ENCODE peak calls at places on chromosomes 7 and 10, in four cellular contexts. U is GM23248, L is hepatocyte, A is GM23338. F is an unnamed sample. For H3K4me1, the result is how much of the 10 kb centered on the place peaks cover.

GRCh38 chr10:126001579-126001978 is 105.2 kb downstream of the FANK1 start:
- DNase-seq in U (peak), L (no peak), A (no peak), F (no peak)

GRCh38 chr10:74337330-74338016 is 186.5 kb downstream of the ADK start:
- DNase-seq in U (peak), L (no peak), A (no peak), F (no peak)

GRCh38 chr7:92255308-92255707 is 9.5 kb downstream of the ANKIB1 start:
- DNase-seq in U (peak), L (no peak), A (no peak), F (no peak)

GRCh38 chr10:74542077-74542476 is 284.3 kb upstream of the KAT6B start:
- DNase-seq in U (peak), L (peak), A (no peak), F (no peak)

GRCh38 chr10:96275685-96276418 is 4.5 kb upstream of the BLNK start:
- DNase-seq in U (no peak), L (no peak), A (no peak), F (no peak)

GRCh38 chr10:126972622-126973414 is 67.6 kb downstream of the DOCK1 start:
- DNase-seq in U (peak), L (peak), A (no peak), F (no peak)

GRCh38 chr10:101829561-101830315 is 11.5 kb upstream of the OGA start:
- DNase-seq in U (peak), L (peak), A (peak), F (peak)

GRCh38 chr10:4174197-4174596 is 389.2 kb upstream of the KLF6 start:
- DNase-seq in U (no peak), L (no peak), A (peak), F (no peak)

GRCh38 chr7:81470084-81470723 is 299.6 kb downstream of the HGF start:
- DNase-seq in U (peak), L (peak), A (peak), F (peak)

GRCh38 chr7:31121641-31122040 is 69.5 kb downstream of the ADCYAP1R1 start:
- DNase-seq in U (no peak), L (no peak), A (no peak), F (no peak)

GRCh38 chr7:31120800-31121513 is 68.8 kb downstream of the ADCYAP1R1 start:
- DNase-seq in U (no peak), L (no peak), A (no peak), F (no peak)

GRCh38 chr7:31123726-31124125 is 71.6 kb downstream of the ADCYAP1R1 start:
- DNase-seq in U (no peak), L (no peak), A (no peak), F (no peak)

GRCh38 chr7:31123317-31123716 is 71.2 kb downstream of the ADCYAP1R1 start:
- DNase-seq in U (no peak), L (no peak), A (no peak), F (no peak)

GRCh38 chr7:31122649-31123058 is 70.5 kb downstream of the ADCYAP1R1 start:
- DNase-seq in U (peak), L (peak), A (peak), F (peak)
- TF ChIP-seq EZH2phosphoT487 in U (no peak), L (no peak), A (no peak), F (no peak)

GRCh38 chr10:93773705-93774104 is 16.0 kb downstream of the LGI1 start:
- DNase-seq in U (no peak), L (no peak), A (no peak), F (no peak)
- H3K4me3 ChIP-seq in U (no peak), L (no peak), A (no peak), F (no peak)

GRCh38 chr7:127650842-127651555 is 995 bp upstream of the SND1 start:
- DNase-seq in U (no peak), L (no peak), A (peak), F (peak)
- H3K4me1 ChIP-seq in U (under half), L (under half), A (under half), F (under half)

DNA sequence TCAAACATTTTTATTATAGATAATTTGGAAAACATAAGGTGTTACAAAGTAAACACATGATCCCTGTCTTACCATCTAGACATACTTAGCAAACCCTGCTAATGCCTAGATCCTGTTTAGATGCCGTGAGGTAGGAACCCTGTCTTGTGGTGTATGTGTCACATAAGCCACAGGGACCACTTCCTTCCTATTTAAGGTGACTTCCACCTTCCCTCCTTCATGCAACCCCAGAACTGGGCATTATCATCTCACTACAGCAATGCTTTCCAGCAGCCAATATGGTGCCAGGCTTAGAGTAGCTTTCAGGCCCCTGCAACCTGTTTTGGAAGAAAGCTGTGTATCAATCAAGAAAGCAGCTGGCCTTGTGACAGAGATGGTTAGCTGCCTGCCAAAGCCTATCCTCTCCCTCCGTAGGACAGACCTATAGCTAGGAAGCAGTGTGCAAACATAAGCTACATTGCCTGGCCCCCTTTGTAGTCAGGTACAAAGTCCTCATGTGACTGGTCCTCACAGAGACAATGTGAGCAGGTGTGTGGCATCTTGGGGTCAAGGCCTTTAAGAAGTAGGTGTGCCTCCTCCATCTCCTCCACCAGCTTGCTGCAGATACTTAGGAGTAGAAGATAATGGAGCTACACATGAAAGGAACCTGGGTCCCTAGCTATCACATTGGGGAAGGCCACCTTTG is 146.8 kb downstream of the SPAG6 start:
- DNase-seq in U (no peak), L (no peak), A (no peak), F (no peak)
- TF ChIP-seq EZH2phosphoT487 in U (no peak), L (no peak), A (no peak), F (no peak)

DNA sequence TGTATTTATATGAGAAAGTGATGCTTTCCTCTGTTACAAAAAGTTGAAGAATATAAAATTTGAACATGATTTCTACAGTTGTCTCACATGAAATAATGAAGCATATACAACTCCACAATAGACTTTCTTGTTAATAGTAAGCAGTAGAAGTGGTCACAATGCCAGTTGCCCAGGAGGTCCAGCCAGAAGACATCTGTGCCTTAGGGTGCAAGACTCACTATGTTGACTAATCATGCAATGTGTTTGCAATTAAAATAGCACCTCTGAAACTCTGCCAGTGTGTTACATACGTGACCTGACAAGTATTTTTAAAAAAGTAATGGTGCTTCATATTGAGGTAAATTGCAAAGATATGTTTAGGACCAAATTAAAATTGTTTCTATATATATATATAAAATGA is 547.2 kb downstream of the ETV1 start:
- DNase-seq in U (peak), L (no peak), A (no peak), F (no peak)
- H3K4me3 ChIP-seq in U (no peak), L (no peak), A (no peak), F (no peak)

DNA sequence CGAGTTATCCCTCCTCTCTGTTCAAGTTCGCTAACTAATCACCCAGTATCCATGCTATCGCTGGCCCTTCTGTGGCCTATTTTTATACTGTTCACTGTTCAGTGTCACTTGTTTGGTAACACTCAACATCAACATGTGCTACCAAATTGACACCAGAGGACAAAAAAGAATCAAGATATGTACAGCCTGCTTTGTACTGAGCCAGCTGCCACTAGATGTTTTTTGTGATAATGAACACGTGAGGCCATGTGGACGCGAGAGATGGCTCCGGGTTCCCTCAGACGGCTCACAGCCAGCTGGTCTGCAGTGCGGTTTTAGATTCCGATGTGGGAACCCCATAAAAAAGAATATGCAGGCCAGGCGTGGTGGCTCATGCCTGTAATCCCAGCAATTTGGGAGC is 21.2 kb downstream of the CAV1 start:
- DNase-seq in U (no peak), L (no peak), A (no peak), F (no peak)
- H3K4me1 ChIP-seq in U (half or more), L (under half), A (under half), F (under half)

F was measured in MM.1S.